ENCODE peak calls at places on chromosome 12, in five cellular contexts. I, Q, E, A and D are unnamed samples.

GRCh38 chr12:78966062-78966461 is 101.5 kb downstream of the SYT1 start:
- DNase-seq in I (no peak), Q (no peak), E (no peak), A (no peak), D (no peak)

GRCh38 chr12:39505025-39505424 is 62.1 kb upstream of the KIF21A start:
- DNase-seq in I (no peak), Q (no peak), E (no peak), A (no peak), D (no peak)

GRCh38 chr12:101670007-101670671 is 27.3 kb upstream of the CHPT1 start:
- DNase-seq in I (peak; percentile 58), Q (peak; percentile 20), E (no peak), A (no peak), D (peak; percentile 28)

GRCh38 chr12:55446334-55446733 is 2.5 kb downstream of the OR6C2 start:
- DNase-seq in I (no peak), Q (no peak), E (no peak), A (no peak), D (no peak)

GRCh38 chr12:14367097-14367661 is 1.7 kb downstream of the ATF7IP start:
- DNase-seq in I (peak; percentile 32), Q (no peak), E (no peak), A (no peak), D (peak; percentile 59)

GRCh38 chr12:24048446-24048845 is 99.0 kb upstream of the SOX5 start:
- DNase-seq in I (no peak), Q (no peak), E (no peak), A (no peak), D (no peak)

GRCh38 chr12:34033628-34034296 is 11.5 kb downstream of the ALG10 start:
- DNase-seq in I (peak; percentile 42), Q (no peak), E (no peak), A (no peak), D (peak; percentile 5)

GRCh38 chr12:66137937-66138336 is 7.4 kb upstream of the LLPH start:
- DNase-seq in I (no peak), Q (no peak), E (no peak), A (no peak), D (no peak)

GRCh38 chr12:52739963-52740362 is 36.6 kb upstream of the KRT77 start:
- DNase-seq in I (no peak), Q (no peak), E (no peak), A (no peak), D (no peak)

GRCh38 chr12:79691299-79692248 is 810 bp upstream of the PAWR start:
- DNase-seq in I (peak; percentile 93), Q (no peak), E (no peak), A (no peak), D (peak; percentile 23)

GRCh38 chr12:25242981-25243764 is 7.6 kb downstream of the KRAS start:
- DNase-seq in I (peak; percentile 74), Q (no peak), E (no peak), A (no peak), D (no peak)

GRCh38 chr12:6536894-6537579 is 2.7 kb downstream of the GAPDH start:
- DNase-seq in I (no peak), Q (no peak), E (no peak), A (no peak), D (no peak)

GRCh38 chr12:96343347-96343954 is 56.8 kb downstream of the CDK17 start:
- DNase-seq in I (peak; percentile 22), Q (no peak), E (no peak), A (no peak), D (peak; percentile 45)

GRCh38 chr12:62581288-62582064 is 114.8 kb downstream of the MON2 start:
- DNase-seq in I (peak; percentile 73), Q (no peak), E (no peak), A (no peak), D (peak; percentile 50)

GRCh38 chr12:87142346-87142745 is 886.2 kb upstream of the MGAT4C start:
- DNase-seq in I (no peak), Q (no peak), E (no peak), A (no peak), D (no peak)

GRCh38 chr12:98852181-98852580 is 207.1 kb downstream of the APAF1 start:
- DNase-seq in I (no peak), Q (no peak), E (no peak), A (no peak), D (no peak)

GRCh38 chr12:123151679-123152454 is 977 bp upstream of the PITPNM2 start:
- DNase-seq in I (no peak), Q (no peak), E (no peak), A (no peak), D (no peak)

GRCh38 chr12:65853489-65854157 is 29.3 kb downstream of the HMGA2 start:
- DNase-seq in I (peak; percentile 79), Q (no peak), E (no peak), A (no peak), D (no peak)

GRCh38 chr12:58608711-58609110 is 311.6 kb downstream of the LRIG3 start:
- DNase-seq in I (peak; percentile 24), Q (no peak), E (no peak), A (no peak), D (no peak)

GRCh38 chr12:20140751-20141150 is 227.6 kb upstream of the PDE3A start:
- DNase-seq in I (no peak), Q (no peak), E (no peak), A (no peak), D (no peak)

GRCh38 chr12:7857916-7858315 is 14.8 kb downstream of the SLC2A14 start:
- DNase-seq in I (no peak), Q (no peak), E (no peak), A (no peak), D (no peak)

GRCh38 chr12:92431146-92431545 is 271.6 kb upstream of the PLEKHG7 start:
- DNase-seq in I (no peak), Q (peak; percentile 29), E (no peak), A (no peak), D (no peak)

GRCh38 chr12:12024958-12025682 is 45.6 kb upstream of the BCL2L14 start:
- DNase-seq in I (no peak), Q (no peak), E (no peak), A (no peak), D (peak; percentile 50)

GRCh38 chr12:48865441-48866290 is at the start of gene RND1:
- DNase-seq in I (peak; percentile 90), Q (peak; percentile 70), E (peak; percentile 66), A (peak; percentile 91), D (peak; percentile 94)
- TF ChIP-seq CTCF in I (no peak), Q (no peak), E (no peak), A (no peak), D (no peak)

GRCh38 chr12:69064734-69065413 is 131.9 kb upstream of the CPM start:
- DNase-seq in I (no peak), Q (no peak), E (no peak), A (no peak), D (no peak)
- TF ChIP-seq CTCF in I (no peak), Q (no peak), E (no peak), A (no peak), D (no peak)

DNA sequence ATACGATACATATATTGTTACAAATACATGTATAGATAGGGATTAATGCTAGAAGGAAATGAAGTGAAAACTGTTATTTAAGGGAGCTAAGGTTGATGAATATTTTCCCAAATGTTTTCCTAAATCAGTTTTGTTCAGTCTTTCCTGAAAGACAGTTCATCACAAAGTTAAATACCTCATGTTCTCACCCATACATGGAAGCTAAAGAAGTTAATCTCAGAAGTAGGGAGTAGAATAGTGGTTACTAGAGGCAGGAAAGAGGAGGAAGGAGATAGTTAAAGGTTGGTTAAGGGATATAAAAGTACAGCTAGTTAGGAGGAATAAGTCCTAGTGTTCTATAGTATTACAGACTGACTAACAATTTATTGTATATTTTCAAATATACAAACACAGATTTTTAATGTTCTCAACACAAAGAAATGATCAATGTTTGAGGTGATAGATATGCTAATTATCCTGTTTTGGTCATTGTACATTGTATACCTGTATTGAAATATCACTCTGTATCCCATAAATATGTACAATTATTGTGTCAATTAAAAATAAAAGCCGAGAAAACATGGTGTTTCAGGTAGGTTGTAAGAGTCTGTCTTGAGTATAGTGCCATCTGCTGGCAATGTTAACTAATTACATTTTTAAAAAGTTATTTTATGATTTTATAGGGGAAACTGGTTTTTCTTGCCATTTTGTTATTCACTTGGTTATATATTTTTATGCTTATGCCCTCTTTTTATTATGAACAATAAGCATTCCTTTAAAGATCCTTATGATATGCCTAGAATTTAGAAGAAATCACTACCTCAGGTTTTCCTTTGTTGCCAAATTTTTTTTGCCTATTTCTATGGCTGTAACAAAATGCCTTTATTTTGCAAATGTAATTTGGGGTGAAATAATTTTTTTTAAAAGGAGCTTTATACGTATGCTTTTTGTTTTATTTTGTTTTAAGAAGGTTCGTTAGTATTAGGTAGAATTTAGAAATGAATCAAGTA is 26.9 kb downstream of the ZDHHC17 start:
- DNase-seq in I (peak; percentile 37), Q (no peak), E (no peak), A (no peak), D (peak; percentile 40)
- TF ChIP-seq CTCF in I (peak; percentile 72), Q (peak; percentile 89), E (peak; percentile 55), A (peak; percentile 84), D (peak; percentile 37)

DNA sequence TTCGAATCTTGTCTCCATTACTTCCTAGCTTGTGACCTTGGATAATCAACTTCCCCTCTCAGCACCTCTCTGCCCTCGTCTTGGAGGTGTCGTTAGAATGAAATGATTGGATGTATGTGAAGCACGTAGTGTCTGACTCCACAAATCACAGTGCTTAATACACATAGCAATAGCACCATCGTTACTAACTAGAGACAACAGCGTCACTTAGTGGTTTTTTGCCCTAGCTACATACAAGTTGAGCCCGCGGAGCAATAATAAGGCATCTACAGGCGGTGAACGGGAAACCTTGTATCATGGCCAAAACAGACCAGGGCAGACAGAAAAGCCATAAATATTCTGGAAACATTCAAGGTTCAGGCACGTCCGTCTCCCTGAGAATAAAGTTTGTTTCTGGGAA is 154.9 kb downstream of the ASCL4 start:
- DNase-seq in I (peak; percentile 10), Q (no peak), E (no peak), A (no peak), D (peak; percentile 42)
- TF ChIP-seq CTCF in I (peak; percentile 22), Q (no peak), E (peak; percentile 87), A (no peak), D (peak; percentile 12)

GRCh38 chr12:82522285-82522684 is 164.0 kb downstream of the METTL25 start:
- DNase-seq in I (no peak), Q (no peak), E (no peak), A (no peak), D (no peak)

GRCh38 chr12:82519508-82519907 is 161.2 kb downstream of the METTL25 start:
- DNase-seq in I (no peak), Q (no peak), E (no peak), A (no peak), D (no peak)

GRCh38 chr12:82517808-82518207 is 159.5 kb downstream of the METTL25 start:
- DNase-seq in I (no peak), Q (no peak), E (no peak), A (no peak), D (no peak)

GRCh38 chr12:82522762-82523161 is 163.9 kb upstream of the TMTC2 start:
- DNase-seq in I (no peak), Q (no peak), E (no peak), A (no peak), D (no peak)

GRCh38 chr12:82517027-82517426 is 158.7 kb downstream of the METTL25 start:
- DNase-seq in I (peak; percentile 4), Q (no peak), E (no peak), A (no peak), D (no peak)
- TF ChIP-seq CTCF in I (peak; percentile 13), Q (no peak), E (peak; percentile 32), A (no peak), D (peak; percentile 36)